ENCODE peak calls at places on chromosomes 6 and 20, in seven cellular contexts. E is neuronal stem cell, H is IMR-90, Q is H1, G is mesendoderm, N is H9, T is mesenchymal stem cell. A is an unnamed sample.

GRCh38 chr20:36506253-36506652 is 35.1 kb upstream of the MYL9 start:
- DNase-seq in E (no peak), H (no peak), Q (no peak), G (peak), N (no peak), T (no peak), A (no peak)

GRCh38 chr6:91786474-91787184 is 1199.8 kb upstream of the MAP3K7 start:
- DNase-seq in E (no peak), H (no peak), Q (no peak), G (peak), N (peak), T (no peak), A (peak)

GRCh38 chr6:72461144-72461543 is 160.7 kb upstream of the KCNQ5 start:
- DNase-seq in E (no peak), H (peak), Q (no peak), G (no peak), N (no peak), T (no peak), A (no peak)

GRCh38 chr6:134908906-134909516 is 40.9 kb downstream of the ALDH8A1 start:
- DNase-seq in E (no peak), H (peak), Q (no peak), G (peak), N (no peak), T (peak), A (peak)

GRCh38 chr6:127776320-127776719 is 124.5 kb downstream of the THEMIS start:
- DNase-seq in E (no peak), H (no peak), Q (no peak), G (no peak), N (peak), T (no peak), A (no peak)

GRCh38 chr6:33313709-33314514 is at the start of gene TAPBP:
- DNase-seq in E (no peak), H (peak), Q (no peak), G (peak), N (peak), T (peak), A (peak)

GRCh38 chr6:87151471-87151785 is 3.9 kb upstream of the ZNF292 start:
- DNase-seq in E (no peak), H (no peak), Q (no peak), G (no peak), N (no peak), T (no peak), A (no peak)

GRCh38 chr6:110020888-110021287 is 42.8 kb downstream of the GPR6 start:
- DNase-seq in E (no peak), H (no peak), Q (no peak), G (no peak), N (no peak), T (no peak), A (no peak)

GRCh38 chr6:41917528-41917927 is 3.4 kb downstream of the MED20 start:
- DNase-seq in E (no peak), H (peak), Q (no peak), G (peak), N (no peak), T (peak), A (peak)

GRCh38 chr20:15616626-15617025 is 956.6 kb downstream of the KIF16B start:
- DNase-seq in E (no peak), H (peak), Q (no peak), G (no peak), N (no peak), T (no peak), A (peak)

GRCh38 chr6:45775026-45775697 is 240.5 kb downstream of the CLIC5 start:
- DNase-seq in E (no peak), H (no peak), Q (no peak), G (no peak), N (no peak), T (no peak), A (no peak)

GRCh38 chr20:47748851-47749250 is 36.4 kb downstream of the SULF2 start:
- DNase-seq in E (no peak), H (no peak), Q (no peak), G (no peak), N (no peak), T (no peak), A (no peak)

GRCh38 chr6:2914318-2914660 is 11.2 kb upstream of the SERPINB9 start:
- DNase-seq in E (no peak), H (no peak), Q (no peak), G (peak), N (peak), T (no peak), A (no peak)

GRCh38 chr20:46592580-46593362 is 42.3 kb upstream of the OCSTAMP start:
- DNase-seq in E (no peak), H (no peak), Q (no peak), G (peak), N (peak), T (no peak), A (no peak)

GRCh38 chr6:5163233-5163632 is 78.1 kb downstream of the PPP1R3G start:
- DNase-seq in E (no peak), H (no peak), Q (no peak), G (no peak), N (no peak), T (no peak), A (no peak)

GRCh38 chr6:55974688-55975087 is 99.3 kb upstream of the BMP5 start:
- DNase-seq in E (no peak), H (no peak), Q (no peak), G (no peak), N (no peak), T (no peak), A (no peak)

GRCh38 chr6:145415616-145416015 is 319.7 kb downstream of the EPM2A start:
- DNase-seq in E (no peak), H (no peak), Q (no peak), G (no peak), N (no peak), T (no peak), A (no peak)

GRCh38 chr6:51959744-51960383 is 127.5 kb downstream of the PKHD1 start:
- DNase-seq in E (peak), H (peak), Q (peak), G (peak), N (peak), T (peak), A (peak)

GRCh38 chr20:9628166-9628565 is 113.8 kb downstream of the LAMP5 start:
- DNase-seq in E (no peak), H (no peak), Q (no peak), G (no peak), N (no peak), T (no peak), A (no peak)

GRCh38 chr20:61178431-61179080 is 73.5 kb upstream of the CDH4 start:
- DNase-seq in E (no peak), H (no peak), Q (no peak), G (no peak), N (no peak), T (no peak), A (no peak)

GRCh38 chr6:168102093-168102985 is 23.3 kb upstream of the FRMD1 start:
- DNase-seq in E (no peak), H (no peak), Q (no peak), G (no peak), N (no peak), T (no peak), A (no peak)

GRCh38 chr6:22886881-22887581 is 317.7 kb downstream of the HDGFL1 start:
- DNase-seq in E (no peak), H (peak), Q (no peak), G (peak), N (no peak), T (peak), A (peak)

GRCh38 chr6:34934516-34934915 is 45.5 kb downstream of the ANKS1A start:
- DNase-seq in E (no peak), H (peak), Q (no peak), G (no peak), N (no peak), T (no peak), A (no peak)

GRCh38 chr20:8909596-8909995 is 159.3 kb upstream of the PLCB4 start:
- DNase-seq in E (no peak), H (peak), Q (no peak), G (no peak), N (no peak), T (no peak), A (no peak)

GRCh38 chr6:137870744-137871247 is 3.7 kb downstream of the TNFAIP3 start:
- DNase-seq in E (no peak), H (peak), Q (no peak), G (no peak), N (no peak), T (peak), A (no peak)

GRCh38 chr6:40845588-40845987 is 193.4 kb downstream of the UNC5CL start:
- DNase-seq in E (peak), H (peak), Q (peak), G (peak), N (peak), T (peak), A (peak)

GRCh38 chr20:50844430-50845100 is 49.7 kb downstream of the BCAS4 start:
- DNase-seq in E (no peak), H (peak), Q (no peak), G (no peak), N (no peak), T (peak), A (no peak)

GRCh38 chr6:2639167-2639566 is 111.6 kb downstream of the MYLK4 start:
- DNase-seq in E (no peak), H (no peak), Q (no peak), G (no peak), N (no peak), T (no peak), A (no peak)

GRCh38 chr6:44157152-44157521 is 1.5 kb upstream of the CAPN11 start:
- DNase-seq in E (no peak), H (no peak), Q (no peak), G (no peak), N (no peak), T (no peak), A (no peak)

GRCh38 chr20:709421-709820 is 33.8 kb upstream of the SCRT2 start:
- DNase-seq in E (no peak), H (no peak), Q (no peak), G (no peak), N (peak), T (no peak), A (no peak)

GRCh38 chr6:147559016-147559415 is 50.5 kb downstream of the SAMD5 start:
- DNase-seq in E (no peak), H (peak), Q (no peak), G (no peak), N (no peak), T (no peak), A (no peak)

GRCh38 chr6:116389357-116389756 is 18.6 kb downstream of the DSE start:
- DNase-seq in E (no peak), H (no peak), Q (no peak), G (no peak), N (no peak), T (no peak), A (no peak)

GRCh38 chr6:137681445-137682009 is 185.5 kb upstream of the TNFAIP3 start:
- DNase-seq in E (no peak), H (no peak), Q (no peak), G (no peak), N (no peak), T (no peak), A (no peak)

GRCh38 chr6:31918069-31918725 is 9.3 kb upstream of the C2 start:
- DNase-seq in E (no peak), H (no peak), Q (no peak), G (no peak), N (no peak), T (no peak), A (no peak)

GRCh38 chr6:111607279-111607678 is 1.6 kb upstream of the TRAF3IP2 start:
- DNase-seq in E (no peak), H (no peak), Q (no peak), G (no peak), N (no peak), T (no peak), A (no peak)

GRCh38 chr6:111604259-111605099 is 1.2 kb downstream of the TRAF3IP2 start:
- DNase-seq in E (no peak), H (peak), Q (no peak), G (peak), N (no peak), T (peak), A (peak)

GRCh38 chr6:111603648-111604047 is 2.0 kb downstream of the TRAF3IP2 start:
- DNase-seq in E (no peak), H (peak), Q (no peak), G (no peak), N (no peak), T (peak), A (no peak)

GRCh38 chr6:111605100-111605748 is 454 bp downstream of the TRAF3IP2 start:
- DNase-seq in E (no peak), H (peak), Q (peak), G (peak), N (peak), T (peak), A (peak)

GRCh38 chr6:111606620-111607115 is 990 bp upstream of the TRAF3IP2 start:
- DNase-seq in E (no peak), H (no peak), Q (no peak), G (no peak), N (no peak), T (peak), A (no peak)
- H2AK5ac ChIP-seq in E (no peak), H (peak), Q (no peak), G (no peak), N (no peak), T (no peak), A (no peak)

GRCh38 chr20:35226126-35226774 is at the start of gene MMP24:
- DNase-seq in E (no peak), H (no peak), Q (no peak), G (peak), N (peak), T (no peak), A (no peak)

GRCh38 chr20:35223941-35224340 is 2.5 kb upstream of the MMP24 start:
- DNase-seq in E (no peak), H (no peak), Q (no peak), G (no peak), N (no peak), T (no peak), A (no peak)

GRCh38 chr20:35226775-35227681 is 538 bp downstream of the MMP24 start:
- DNase-seq in E (peak), H (peak), Q (no peak), G (peak), N (peak), T (peak), A (peak)

GRCh38 chr20:35224536-35224935 is 2.0 kb upstream of the MMP24 start:
- DNase-seq in E (no peak), H (no peak), Q (no peak), G (no peak), N (no peak), T (no peak), A (no peak)

DNA sequence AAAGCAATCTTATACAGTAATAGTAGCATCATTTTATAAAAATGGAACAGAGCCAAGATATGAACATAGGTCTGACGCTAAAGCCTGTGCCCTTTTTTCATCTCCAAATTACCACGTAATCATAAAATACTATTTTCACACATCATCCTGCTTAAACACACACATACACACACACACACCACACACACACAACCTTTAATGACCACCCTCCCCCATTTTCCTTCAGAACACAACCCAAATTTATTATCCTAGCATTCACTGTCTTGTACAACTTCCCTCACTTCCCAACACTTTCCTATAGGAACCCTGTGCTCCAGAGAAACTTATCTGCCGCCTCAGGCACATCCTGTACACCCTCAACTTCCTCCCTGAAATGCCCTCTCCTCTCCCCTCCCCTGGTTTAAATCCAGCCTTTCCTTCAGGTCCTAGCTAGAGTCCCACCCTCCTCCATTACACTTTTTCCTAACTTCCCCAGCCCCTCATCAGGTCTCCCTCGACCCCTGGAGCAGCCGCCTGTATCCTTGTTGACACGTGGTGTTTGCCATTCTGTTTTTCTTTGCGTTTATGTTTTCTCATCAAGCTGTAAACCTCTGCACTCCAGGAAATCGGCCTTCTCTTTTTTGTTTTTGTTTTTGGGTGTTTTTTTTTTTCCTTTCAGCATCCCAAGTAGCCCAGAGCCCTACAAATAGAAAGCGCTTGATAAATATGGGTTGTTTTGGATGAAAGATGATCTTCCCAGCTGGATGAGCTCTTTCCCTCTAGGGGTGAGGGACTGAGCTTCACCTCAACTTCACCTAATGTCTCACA is 968 bp upstream of the MMP24 start:
- DNase-seq in E (no peak), H (no peak), Q (no peak), G (peak), N (no peak), T (no peak), A (no peak)
- H2AK5ac ChIP-seq in E (no peak), H (no peak), Q (no peak), G (no peak), N (no peak), T (no peak), A (no peak)

GRCh38 chr20:45223136-45223535 is 2.0 kb downstream of the SEMG2 start:
- DNase-seq in E (no peak), H (no peak), Q (no peak), G (no peak), N (no peak), T (no peak), A (no peak)

GRCh38 chr20:45230631-45231030 is 9.5 kb downstream of the SEMG2 start:
- DNase-seq in E (no peak), H (no peak), Q (no peak), G (no peak), N (no peak), T (no peak), A (no peak)

GRCh38 chr20:45221076-45221475 is at the start of gene SEMG2:
- DNase-seq in E (no peak), H (no peak), Q (no peak), G (no peak), N (no peak), T (no peak), A (no peak)

GRCh38 chr20:45229264-45230056 is 8.3 kb downstream of the SEMG2 start:
- DNase-seq in E (no peak), H (no peak), Q (peak), G (peak), N (peak), T (no peak), A (peak)

DNA sequence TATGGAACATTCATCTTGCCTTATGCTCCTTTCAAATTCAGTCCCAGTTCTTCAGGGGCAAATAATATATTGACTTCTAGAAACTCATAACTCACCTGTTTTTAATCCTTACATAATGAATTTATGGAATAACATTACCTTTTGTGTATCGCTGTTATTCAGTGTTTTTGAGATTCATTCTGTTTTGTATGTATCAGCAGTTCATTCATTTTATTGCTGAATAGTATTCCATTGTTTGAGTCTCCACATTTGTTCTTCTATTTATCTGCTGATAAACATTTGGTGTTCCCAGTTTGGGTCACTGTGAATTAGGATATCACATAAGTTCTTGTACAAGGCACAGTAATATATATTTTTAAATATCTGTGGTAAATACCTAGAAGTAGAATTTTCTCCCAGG is 5.1 kb downstream of the SEMG2 start:
- DNase-seq in E (no peak), H (no peak), Q (no peak), G (no peak), N (no peak), T (no peak), A (no peak)
- H2AK5ac ChIP-seq in E (no peak), H (no peak), Q (no peak), G (no peak), N (no peak), T (no peak), A (no peak)

GRCh38 chr6:130994319-130995097 is 68.5 kb downstream of the EPB41L2 start:
- DNase-seq in E (no peak), H (no peak), Q (no peak), G (peak), N (no peak), T (no peak), A (no peak)
- H2AK5ac ChIP-seq in E (no peak), H (no peak), Q (peak), G (peak), N (peak), T (no peak), A (no peak)

DNA sequence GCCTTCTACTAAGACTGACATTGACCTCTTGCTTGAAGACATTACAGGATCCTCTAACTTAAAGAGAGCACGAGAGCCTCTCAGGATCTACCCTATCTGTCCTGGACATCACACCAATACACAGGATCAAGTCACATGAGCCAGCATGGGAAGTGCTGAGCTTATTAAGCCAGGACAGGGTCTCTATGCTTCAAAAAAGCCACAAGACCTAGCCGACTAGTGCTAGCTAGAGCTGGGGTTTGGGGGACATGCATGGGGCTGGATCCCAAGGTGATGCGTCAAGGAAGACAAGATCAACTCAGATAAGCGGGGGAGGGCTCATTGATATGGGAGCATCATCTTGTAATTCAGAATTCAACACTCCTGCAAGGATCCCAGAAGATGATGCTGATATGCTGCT is 167.2 kb upstream of the TAB2 start:
- DNase-seq in E (no peak), H (no peak), Q (no peak), G (no peak), N (no peak), T (no peak), A (no peak)
- H2AK5ac ChIP-seq in E (no peak), H (no peak), Q (no peak), G (no peak), N (no peak), T (no peak), A (no peak)

DNA sequence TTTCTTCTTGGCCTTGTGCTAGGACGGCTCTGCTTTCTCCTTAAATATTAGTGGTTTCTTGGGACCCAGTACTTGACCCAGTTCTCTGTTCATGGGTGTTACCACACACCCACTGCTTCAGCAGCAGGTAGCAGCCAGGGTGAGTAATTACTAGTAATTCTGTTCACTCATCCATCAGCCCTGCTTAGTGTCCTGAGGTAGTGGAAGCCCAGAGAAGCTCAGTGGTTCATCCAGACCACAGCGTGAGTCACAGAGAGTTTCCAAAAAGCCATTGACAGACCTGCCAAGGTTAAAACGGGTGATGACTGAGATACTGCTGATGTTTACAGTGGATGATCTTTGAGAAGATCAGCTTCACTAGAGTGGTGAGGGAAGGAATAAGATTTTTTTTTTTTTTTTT is 51.7 kb upstream of the HINT3 start:
- DNase-seq in E (no peak), H (peak), Q (no peak), G (no peak), N (no peak), T (peak), A (no peak)
- H2AK5ac ChIP-seq in E (no peak), H (no peak), Q (no peak), G (no peak), N (no peak), T (no peak), A (no peak)

DNA sequence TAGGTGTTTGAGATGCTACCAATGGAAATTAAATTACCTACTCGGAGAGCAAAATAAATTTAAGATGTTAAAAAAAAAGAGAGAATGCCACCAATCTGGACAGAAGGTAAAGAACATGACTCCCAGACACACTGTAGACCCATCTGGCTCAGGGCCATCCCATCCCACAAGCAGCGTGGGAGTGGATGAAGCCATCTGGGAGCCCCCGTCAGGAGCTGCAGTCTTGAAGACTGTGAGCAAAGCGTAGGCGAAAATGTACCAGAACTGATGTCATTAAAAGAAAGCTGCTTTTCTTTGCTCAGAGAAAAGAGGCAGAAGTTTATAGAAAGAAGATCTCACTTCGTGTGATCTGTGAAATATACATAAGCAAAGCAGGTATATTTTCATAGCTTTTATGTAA is 815.7 kb downstream of the QKI start:
- DNase-seq in E (no peak), H (no peak), Q (no peak), G (no peak), N (no peak), T (no peak), A (no peak)
- H2AK5ac ChIP-seq in E (no peak), H (no peak), Q (no peak), G (no peak), N (no peak), T (no peak), A (no peak)

A was measured in trophoblast cell.